ENCODE peak calls at places on chromosomes 1 and 21, in four cellular contexts. O, R, S and A are unnamed samples.

GRCh38 chr1:38898653-38899230 is 17.4 kb upstream of the GJA9 start:
- DNase-seq in O (no peak), R (no peak), S (no peak), A (no peak)

GRCh38 chr1:222064388-222065201 is 322.7 kb upstream of the DUSP10 start:
- DNase-seq in O (no peak), R (no peak), S (no peak), A (no peak)

GRCh38 chr1:109790735-109791494 is 27.2 kb upstream of the EPS8L3 start:
- DNase-seq in O (peak; percentile 58), R (peak; percentile 74), S (no peak), A (peak; percentile 88)

GRCh38 chr1:25568834-25569598 is 25.6 kb downstream of the LDLRAP1 start:
- DNase-seq in O (no peak), R (no peak), S (no peak), A (no peak)

GRCh38 chr1:175094626-175095025 is 27.0 kb downstream of the TNN start:
- DNase-seq in O (no peak), R (no peak), S (no peak), A (no peak)

GRCh38 chr21:15249285-15249993 is 184.6 kb upstream of the NRIP1 start:
- DNase-seq in O (no peak), R (no peak), S (no peak), A (no peak)

GRCh38 chr1:119962296-119962968 is 66.1 kb upstream of the ADAM30 start:
- DNase-seq in O (no peak), R (no peak), S (no peak), A (no peak)

GRCh38 chr1:163472267-163472666 is 150.5 kb downstream of the NUF2 start:
- DNase-seq in O (peak; percentile 31), R (no peak), S (no peak), A (no peak)

GRCh38 chr1:39076127-39076798 is 50.1 kb downstream of the NDUFS5 start:
- DNase-seq in O (no peak), R (peak; percentile 89), S (no peak), A (no peak)

GRCh38 chr1:7477593-7477992 is 293.5 kb upstream of the VAMP3 start:
- DNase-seq in O (no peak), R (no peak), S (no peak), A (peak; percentile 68)

GRCh38 chr1:226400519-226401406 is 7.1 kb downstream of the PARP1 start:
- DNase-seq in O (no peak), R (no peak), S (no peak), A (no peak)

GRCh38 chr1:21882721-21883415 is 54.2 kb downstream of the HSPG2 start:
- DNase-seq in O (no peak), R (no peak), S (no peak), A (no peak)

GRCh38 chr21:28993293-28993629 is 584 bp upstream of the LTN1 start:
- DNase-seq in O (no peak), R (no peak), S (no peak), A (no peak)

GRCh38 chr1:22611530-22611947 is 24.9 kb upstream of the C1QA start:
- DNase-seq in O (peak; percentile 33), R (no peak), S (peak; percentile 80), A (no peak)

GRCh38 chr1:191608367-191608766 is 549.9 kb upstream of the RGS18 start:
- DNase-seq in O (no peak), R (no peak), S (no peak), A (no peak)

GRCh38 chr1:159067699-159068621 is 8.6 kb downstream of the AIM2 start:
- DNase-seq in O (no peak), R (no peak), S (no peak), A (no peak)

GRCh38 chr1:96473791-96474452 is 247.7 kb upstream of the PTBP2 start:
- DNase-seq in O (no peak), R (no peak), S (no peak), A (no peak)

GRCh38 chr1:211198111-211198510 is 61.1 kb upstream of the RCOR3 start:
- DNase-seq in O (no peak), R (no peak), S (no peak), A (no peak)

GRCh38 chr1:6985528-6986276 is 200.4 kb downstream of the CAMTA1 start:
- DNase-seq in O (no peak), R (no peak), S (no peak), A (no peak)

GRCh38 chr1:234776875-234777849 is 167.2 kb upstream of the IRF2BP2 start:
- DNase-seq in O (no peak), R (no peak), S (no peak), A (no peak)

GRCh38 chr21:40053007-40053406 is 185.8 kb downstream of the PCP4 start:
- DNase-seq in O (no peak), R (peak; percentile 91), S (no peak), A (peak; percentile 53)

GRCh38 chr1:241485554-241485992 is 34.0 kb downstream of the FH start:
- DNase-seq in O (no peak), R (no peak), S (no peak), A (no peak)

GRCh38 chr1:208239518-208240381 is 4.4 kb downstream of the PLXNA2 start:
- DNase-seq in O (peak; percentile 84), R (no peak), S (no peak), A (no peak)

GRCh38 chr21:26845066-26845749 is at the start of gene ADAMTS1:
- DNase-seq in O (peak; percentile 78), R (peak; percentile 97), S (peak; percentile 88), A (peak; percentile 84)

GRCh38 chr1:162882248-162882666 is 21.3 kb upstream of the CCDC190 start:
- DNase-seq in O (no peak), R (no peak), S (no peak), A (no peak)

GRCh38 chr1:202376247-202376646 is 27.7 kb downstream of the PPP1R12B start:
- DNase-seq in O (no peak), R (no peak), S (no peak), A (no peak)

GRCh38 chr1:245330951-245331350 is 176.2 kb downstream of the KIF26B start:
- DNase-seq in O (no peak), R (no peak), S (no peak), A (no peak)

DNA sequence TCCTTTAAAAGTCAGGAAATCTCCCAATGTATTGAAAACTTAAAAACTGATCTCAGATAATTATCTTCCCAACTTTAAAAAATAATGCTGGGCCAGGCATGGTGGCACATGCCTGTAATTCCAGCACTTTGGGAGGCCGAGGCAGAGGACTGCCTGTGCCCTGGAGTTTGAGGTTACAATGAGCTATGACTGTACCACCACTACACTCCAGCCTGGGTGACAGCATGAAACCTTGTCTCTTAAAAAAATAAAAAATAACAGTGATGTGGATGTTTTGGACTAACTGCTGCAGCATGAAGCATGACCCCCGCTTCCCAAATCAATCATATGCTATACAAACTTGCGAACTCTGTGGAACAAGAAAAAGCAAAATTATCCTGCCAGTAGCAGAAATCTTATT is 186.3 kb downstream of the RERE start:
- DNase-seq in O (no peak), R (no peak), S (no peak), A (no peak)
- H3K4me1 ChIP-seq in O (no peaks in the 10 kb centered on the region), R (no peaks in the 10 kb centered on the region), S (peaks cover 27% of the 10 kb centered on the region), A (peaks cover 14% of the 10 kb centered on the region)

GRCh38 chr1:212450331-212450881 is 17.7 kb downstream of the NENF start:
- DNase-seq in O (no peak), R (no peak), S (no peak), A (no peak)
- H3K27ac ChIP-seq in O (no peak overlapping the region), R (peak overlapping the region; percentile 26), S (no peak overlapping the region), A (no peak overlapping the region)

GRCh38 chr1:2275796-2276536 is 47.8 kb downstream of the SKI start:
- DNase-seq in O (no peak), R (no peak), S (no peak), A (peak; percentile 67)

GRCh38 chr1:2273401-2274090 is 45.4 kb downstream of the SKI start:
- DNase-seq in O (no peak), R (peak; percentile 85), S (no peak), A (peak; percentile 75)

GRCh38 chr1:2274231-2274967 is 46.3 kb downstream of the SKI start:
- DNase-seq in O (no peak), R (no peak), S (no peak), A (peak; percentile 72)

GRCh38 chr1:2276803-2277580 is 48.9 kb downstream of the SKI start:
- DNase-seq in O (no peak), R (no peak), S (no peak), A (no peak)

DNA sequence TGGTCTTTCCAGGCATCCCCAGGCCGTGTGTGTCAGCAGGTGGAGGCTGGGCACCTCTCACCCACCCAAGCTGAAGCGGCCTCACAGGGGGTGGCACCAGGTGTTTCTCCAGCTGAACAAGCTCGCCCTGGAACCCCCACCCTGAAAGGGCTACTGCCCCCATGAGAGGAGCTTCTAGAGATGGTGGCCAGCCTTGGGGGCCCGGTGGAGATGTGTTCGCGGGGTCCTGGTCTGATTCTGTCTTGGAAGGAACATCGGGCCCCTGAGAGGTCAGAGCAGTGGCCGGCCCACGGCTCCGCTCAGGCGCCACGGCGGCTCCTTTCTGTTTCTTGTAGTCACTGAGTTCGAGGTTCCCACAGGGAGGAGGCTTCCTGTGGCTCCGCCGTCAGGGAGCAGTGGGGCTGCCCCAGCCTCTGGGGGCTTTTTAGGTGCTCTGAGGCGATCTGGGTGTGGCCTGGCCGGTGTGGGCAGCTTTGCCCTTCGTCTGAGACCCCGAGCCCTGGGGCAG is 46.9 kb downstream of the SKI start:
- DNase-seq in O (no peak), R (no peak), S (no peak), A (peak; percentile 76)
- H3K4me1 ChIP-seq in O (peaks cover 38% of the 10 kb centered on the region), R (peaks cover 9% of the 10 kb centered on the region), S (peaks cover 69% of the 10 kb centered on the region), A (peaks cover 93% of the 10 kb centered on the region)

GRCh38 chr1:200654660-200655059 is 15.0 kb downstream of the DDX59 start:
- DNase-seq in O (no peak), R (no peak), S (no peak), A (no peak)

GRCh38 chr1:200660719-200661118 is 9.0 kb downstream of the DDX59 start:
- DNase-seq in O (no peak), R (no peak), S (no peak), A (no peak)

GRCh38 chr1:200659269-200659668 is 10.4 kb downstream of the DDX59 start:
- DNase-seq in O (no peak), R (no peak), S (no peak), A (no peak)

GRCh38 chr1:200653022-200653462 is 16.7 kb downstream of the DDX59 start:
- DNase-seq in O (no peak), R (no peak), S (no peak), A (no peak)

DNA sequence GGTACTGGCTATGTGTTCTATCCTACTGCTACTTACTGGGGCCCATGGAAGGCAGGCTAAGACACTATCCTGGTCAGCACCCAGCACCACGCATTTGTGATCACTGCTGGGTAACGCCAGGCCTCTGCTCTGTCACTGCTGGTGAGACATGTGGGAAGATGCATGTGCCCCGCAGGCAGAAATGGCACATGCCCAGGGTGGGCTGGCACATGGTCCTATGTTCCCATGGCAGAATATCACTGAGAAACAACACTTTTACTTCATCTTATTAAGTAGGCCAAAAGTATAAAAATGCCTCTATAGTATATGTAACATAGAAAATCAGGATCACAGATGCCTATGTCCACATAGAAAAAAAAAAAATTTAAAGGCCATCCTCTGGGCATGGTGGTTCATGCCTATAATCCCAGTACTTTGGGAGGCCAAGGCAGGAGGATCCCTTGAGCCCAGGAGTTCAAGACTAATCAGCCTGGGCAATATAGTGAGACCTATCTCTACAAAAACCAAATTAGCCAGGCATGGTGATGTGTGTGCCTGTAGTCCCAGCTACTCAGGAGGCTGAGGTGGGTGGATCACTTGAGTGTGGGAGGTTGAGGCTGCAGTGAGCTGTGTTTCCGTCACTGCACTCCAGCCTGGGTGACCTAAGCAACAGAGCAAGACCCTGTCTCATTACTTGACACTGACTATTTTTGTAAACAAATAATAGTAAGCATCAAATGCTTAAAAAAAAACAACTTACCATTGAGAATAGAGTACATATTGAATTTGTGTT is 11.5 kb downstream of the DDX59 start:
- DNase-seq in O (no peak), R (no peak), S (no peak), A (no peak)
- H3K27ac ChIP-seq in O (no peak overlapping the region), R (no peak overlapping the region), S (no peak overlapping the region), A (no peak overlapping the region)